ENCODE peak calls at places on chromosomes 1 and 21, in ten cellular contexts. One of them, this sample, is unnamed.

GRCh38 chr1:16991571-16991970 is 11.2 kb upstream of the MFAP2 start:
- DNase-seq in prostate gland: no peak
- DNase-seq in GM23338: no peak
- DNase-seq in upper lobe of left lung: no peak
- DNase-seq in stomach: no peak
- DNase-seq in K562: no peak
- DNase-seq in suprapubic skin: no peak
- DNase-seq in Panc1: no peak
- DNase-seq in HCT116: no peak
- DNase-seq in transverse colon: no peak
- DNase-seq in this sample: no peak

GRCh38 chr21:28111151-28111619 is 881.5 kb downstream of the LTN1 start:
- DNase-seq in prostate gland: no peak
- DNase-seq in GM23338: no peak
- DNase-seq in upper lobe of left lung: peak; percentile 20
- DNase-seq in stomach: no peak
- DNase-seq in K562: no peak
- DNase-seq in suprapubic skin: peak; percentile 79
- DNase-seq in Panc1: no peak
- DNase-seq in HCT116: no peak
- DNase-seq in transverse colon: peak; percentile 39
- DNase-seq in this sample: no peak

GRCh38 chr1:93815738-93816110 is 63.3 kb downstream of the DNTTIP2 start:
- DNase-seq in prostate gland: no peak
- DNase-seq in GM23338: no peak
- DNase-seq in upper lobe of left lung: no peak
- DNase-seq in stomach: no peak
- DNase-seq in K562: no peak
- DNase-seq in suprapubic skin: no peak
- DNase-seq in Panc1: no peak
- DNase-seq in HCT116: no peak
- DNase-seq in transverse colon: no peak
- DNase-seq in this sample: peak; percentile 5

GRCh38 chr1:230681599-230681998 is 32.3 kb downstream of the AGT start:
- DNase-seq in prostate gland: peak; percentile 53
- DNase-seq in GM23338: no peak
- DNase-seq in upper lobe of left lung: no peak
- DNase-seq in stomach: no peak
- DNase-seq in K562: peak; percentile 83
- DNase-seq in suprapubic skin: no peak
- DNase-seq in Panc1: peak; percentile 2
- DNase-seq in HCT116: peak; percentile 62
- DNase-seq in transverse colon: no peak
- DNase-seq in this sample: no peak

GRCh38 chr21:44752701-44753235 is 41.4 kb upstream of the TSPEAR start:
- DNase-seq in prostate gland: peak; percentile 41
- DNase-seq in GM23338: no peak
- DNase-seq in upper lobe of left lung: no peak
- DNase-seq in stomach: no peak
- DNase-seq in K562: no peak
- DNase-seq in suprapubic skin: no peak
- DNase-seq in Panc1: no peak
- DNase-seq in HCT116: peak; percentile 39
- DNase-seq in transverse colon: no peak
- DNase-seq in this sample: no peak

GRCh38 chr1:184499626-184500025 is 112.8 kb downstream of the C1orf21 start:
- DNase-seq in prostate gland: no peak
- DNase-seq in GM23338: no peak
- DNase-seq in upper lobe of left lung: no peak
- DNase-seq in stomach: no peak
- DNase-seq in K562: no peak
- DNase-seq in suprapubic skin: no peak
- DNase-seq in Panc1: no peak
- DNase-seq in HCT116: no peak
- DNase-seq in transverse colon: no peak
- DNase-seq in this sample: no peak

GRCh38 chr21:35352066-35352770 is 303.1 kb upstream of the RUNX1 start:
- DNase-seq in prostate gland: no peak
- DNase-seq in GM23338: no peak
- DNase-seq in upper lobe of left lung: no peak
- DNase-seq in stomach: no peak
- DNase-seq in K562: no peak
- DNase-seq in suprapubic skin: no peak
- DNase-seq in Panc1: no peak
- DNase-seq in HCT116: no peak
- DNase-seq in transverse colon: no peak
- DNase-seq in this sample: peak; percentile 91

GRCh38 chr1:82491301-82491986 is 690.7 kb downstream of the ADGRL2 start:
- DNase-seq in prostate gland: no peak
- DNase-seq in GM23338: no peak
- DNase-seq in upper lobe of left lung: no peak
- DNase-seq in stomach: no peak
- DNase-seq in K562: no peak
- DNase-seq in suprapubic skin: no peak
- DNase-seq in Panc1: no peak
- DNase-seq in HCT116: no peak
- DNase-seq in transverse colon: no peak
- DNase-seq in this sample: no peak

GRCh38 chr1:25797939-25798338 is 2.1 kb upstream of the SELENON start:
- DNase-seq in prostate gland: no peak
- DNase-seq in GM23338: peak; percentile 83
- DNase-seq in upper lobe of left lung: peak; percentile 52
- DNase-seq in stomach: peak; percentile 63
- DNase-seq in K562: peak; percentile 75
- DNase-seq in suprapubic skin: no peak
- DNase-seq in Panc1: no peak
- DNase-seq in HCT116: no peak
- DNase-seq in transverse colon: no peak
- DNase-seq in this sample: no peak

GRCh38 chr1:25795227-25795626 is 4.8 kb upstream of the SELENON start:
- DNase-seq in prostate gland: no peak
- DNase-seq in GM23338: no peak
- DNase-seq in upper lobe of left lung: no peak
- DNase-seq in stomach: no peak
- DNase-seq in K562: no peak
- DNase-seq in suprapubic skin: no peak
- DNase-seq in Panc1: no peak
- DNase-seq in HCT116: no peak
- DNase-seq in transverse colon: no peak
- DNase-seq in this sample: no peak

GRCh38 chr1:25794325-25794724 is 5.7 kb upstream of the SELENON start:
- DNase-seq in prostate gland: no peak
- DNase-seq in GM23338: no peak
- DNase-seq in upper lobe of left lung: no peak
- DNase-seq in stomach: no peak
- DNase-seq in K562: no peak
- DNase-seq in suprapubic skin: no peak
- DNase-seq in Panc1: no peak
- DNase-seq in HCT116: no peak
- DNase-seq in transverse colon: no peak
- DNase-seq in this sample: no peak

GRCh38 chr1:25796807-25797458 is 3.1 kb upstream of the SELENON start:
- DNase-seq in prostate gland: peak; percentile 87
- DNase-seq in GM23338: peak; percentile 95
- DNase-seq in upper lobe of left lung: peak; percentile 80
- DNase-seq in stomach: peak; percentile 91
- DNase-seq in K562: peak; percentile 88
- DNase-seq in suprapubic skin: no peak
- DNase-seq in Panc1: peak; percentile 43
- DNase-seq in HCT116: peak; percentile 67
- DNase-seq in transverse colon: peak; percentile 90
- DNase-seq in this sample: peak; percentile 96

GRCh38 chr1:25795955-25796806 is 3.8 kb upstream of the SELENON start:
- DNase-seq in prostate gland: peak; percentile 88
- DNase-seq in GM23338: no peak
- DNase-seq in upper lobe of left lung: peak; percentile 86
- DNase-seq in stomach: peak; percentile 70
- DNase-seq in K562: no peak
- DNase-seq in suprapubic skin: no peak
- DNase-seq in Panc1: no peak
- DNase-seq in HCT116: no peak
- DNase-seq in transverse colon: no peak
- DNase-seq in this sample: no peak
- H3K4me3 ChIP-seq in prostate gland: no peak overlapping the region
- H3K4me3 ChIP-seq in GM23338: no peak overlapping the region
- H3K4me3 ChIP-seq in upper lobe of left lung: no peak overlapping the region
- H3K4me3 ChIP-seq in stomach: no peak overlapping the region
- H3K4me3 ChIP-seq in K562: no peak overlapping the region
- H3K4me3 ChIP-seq in suprapubic skin: no peak overlapping the region
- H3K4me3 ChIP-seq in Panc1: no peak overlapping the region
- H3K4me3 ChIP-seq in HCT116: no peak overlapping the region
- H3K4me3 ChIP-seq in transverse colon: no peak overlapping the region
- H3K4me3 ChIP-seq in this sample: no peak overlapping the region

GRCh38 chr1:187871177-187871576 is 1042.4 kb downstream of the PLA2G4A start:
- DNase-seq in prostate gland: no peak
- DNase-seq in GM23338: no peak
- DNase-seq in upper lobe of left lung: no peak
- DNase-seq in stomach: no peak
- DNase-seq in K562: no peak
- DNase-seq in suprapubic skin: no peak
- DNase-seq in Panc1: no peak
- DNase-seq in HCT116: no peak
- DNase-seq in transverse colon: no peak
- DNase-seq in this sample: no peak

GRCh38 chr1:187877220-187877619 is 1048.5 kb downstream of the PLA2G4A start:
- DNase-seq in prostate gland: no peak
- DNase-seq in GM23338: no peak
- DNase-seq in upper lobe of left lung: no peak
- DNase-seq in stomach: no peak
- DNase-seq in K562: no peak
- DNase-seq in suprapubic skin: no peak
- DNase-seq in Panc1: no peak
- DNase-seq in HCT116: no peak
- DNase-seq in transverse colon: no peak
- DNase-seq in this sample: no peak

GRCh38 chr1:187872555-187872954 is 1043.8 kb downstream of the PLA2G4A start:
- DNase-seq in prostate gland: no peak
- DNase-seq in GM23338: no peak
- DNase-seq in upper lobe of left lung: no peak
- DNase-seq in stomach: no peak
- DNase-seq in K562: no peak
- DNase-seq in suprapubic skin: no peak
- DNase-seq in Panc1: no peak
- DNase-seq in HCT116: no peak
- DNase-seq in transverse colon: no peak
- DNase-seq in this sample: no peak

GRCh38 chr1:187878883-187879282 is 1050.1 kb downstream of the PLA2G4A start:
- DNase-seq in prostate gland: no peak
- DNase-seq in GM23338: no peak
- DNase-seq in upper lobe of left lung: no peak
- DNase-seq in stomach: no peak
- DNase-seq in K562: no peak
- DNase-seq in suprapubic skin: no peak
- DNase-seq in Panc1: no peak
- DNase-seq in HCT116: no peak
- DNase-seq in transverse colon: no peak
- DNase-seq in this sample: no peak

DNA sequence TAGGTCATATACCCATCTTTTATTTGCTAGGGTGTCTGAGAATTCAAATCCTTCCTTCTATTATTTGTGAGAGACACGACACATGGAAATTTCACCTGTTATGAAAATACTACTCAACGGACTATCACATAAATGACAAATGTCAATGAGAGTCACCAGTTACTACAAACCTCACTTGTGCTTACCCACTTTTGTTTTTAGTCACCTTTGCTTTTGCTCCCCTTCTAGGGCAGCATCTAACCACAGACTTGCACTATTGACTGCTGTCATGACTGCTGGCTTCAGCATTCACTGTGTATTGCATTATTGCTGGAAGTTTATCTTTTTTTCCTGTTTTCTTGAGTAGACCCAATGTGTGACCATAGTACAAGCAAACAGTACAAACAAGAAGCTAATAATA is 1048.0 kb downstream of the PLA2G4A start:
- DNase-seq in prostate gland: no peak
- DNase-seq in GM23338: no peak
- DNase-seq in upper lobe of left lung: no peak
- DNase-seq in stomach: no peak
- DNase-seq in K562: no peak
- DNase-seq in suprapubic skin: no peak
- DNase-seq in Panc1: no peak
- DNase-seq in HCT116: no peak
- DNase-seq in transverse colon: no peak
- DNase-seq in this sample: no peak
- TF ChIP-seq POLR2AphosphoS5 in prostate gland: no peak
- TF ChIP-seq POLR2AphosphoS5 in GM23338: no peak
- TF ChIP-seq POLR2AphosphoS5 in upper lobe of left lung: no peak
- TF ChIP-seq POLR2AphosphoS5 in stomach: no peak
- TF ChIP-seq POLR2AphosphoS5 in K562: no peak
- TF ChIP-seq POLR2AphosphoS5 in suprapubic skin: no peak
- TF ChIP-seq POLR2AphosphoS5 in Panc1: no peak
- TF ChIP-seq POLR2AphosphoS5 in HCT116: no peak
- TF ChIP-seq POLR2AphosphoS5 in transverse colon: no peak
- TF ChIP-seq POLR2AphosphoS5 in this sample: no peak

GRCh38 chr1:53956308-53957168 is 10.4 kb downstream of the LRRC42 start:
- DNase-seq in prostate gland: no peak
- DNase-seq in GM23338: no peak
- DNase-seq in upper lobe of left lung: no peak
- DNase-seq in stomach: no peak
- DNase-seq in K562: no peak
- DNase-seq in suprapubic skin: no peak
- DNase-seq in Panc1: no peak
- DNase-seq in HCT116: no peak
- DNase-seq in transverse colon: no peak
- DNase-seq in this sample: no peak
- H3K36me3 ChIP-seq in prostate gland: no peaks in the 10 kb centered on the region
- H3K36me3 ChIP-seq in GM23338: peaks cover 24% of the 10 kb centered on the region
- H3K36me3 ChIP-seq in upper lobe of left lung: peaks cover 41% of the 10 kb centered on the region
- H3K36me3 ChIP-seq in stomach: peaks cover 27% of the 10 kb centered on the region
- H3K36me3 ChIP-seq in K562: peaks cover 80% of the 10 kb centered on the region
- H3K36me3 ChIP-seq in suprapubic skin: peaks cover 49% of the 10 kb centered on the region
- H3K36me3 ChIP-seq in Panc1: peaks cover 21% of the 10 kb centered on the region
- H3K36me3 ChIP-seq in HCT116: peaks cover 28% of the 10 kb centered on the region
- H3K36me3 ChIP-seq in transverse colon: peaks cover 12% of the 10 kb centered on the region
- H3K36me3 ChIP-seq in this sample: peaks cover 63% of the 10 kb centered on the region

GRCh38 chr1:180920702-180921101 is 8.0 kb downstream of the KIAA1614 start:
- DNase-seq in prostate gland: no peak
- DNase-seq in GM23338: peak; percentile 46
- DNase-seq in upper lobe of left lung: no peak
- DNase-seq in stomach: no peak
- DNase-seq in K562: peak; percentile 50
- DNase-seq in suprapubic skin: no peak
- DNase-seq in Panc1: no peak
- DNase-seq in HCT116: no peak
- DNase-seq in transverse colon: no peak
- DNase-seq in this sample: no peak

GRCh38 chr1:180917306-180918065 is 4.8 kb downstream of the KIAA1614 start:
- DNase-seq in prostate gland: no peak
- DNase-seq in GM23338: peak; percentile 59
- DNase-seq in upper lobe of left lung: no peak
- DNase-seq in stomach: no peak
- DNase-seq in K562: no peak
- DNase-seq in suprapubic skin: no peak
- DNase-seq in Panc1: no peak
- DNase-seq in HCT116: peak; percentile 12
- DNase-seq in transverse colon: no peak
- DNase-seq in this sample: no peak

GRCh38 chr1:180920193-180920592 is 7.5 kb downstream of the KIAA1614 start:
- DNase-seq in prostate gland: no peak
- DNase-seq in GM23338: no peak
- DNase-seq in upper lobe of left lung: no peak
- DNase-seq in stomach: no peak
- DNase-seq in K562: no peak
- DNase-seq in suprapubic skin: no peak
- DNase-seq in Panc1: no peak
- DNase-seq in HCT116: no peak
- DNase-seq in transverse colon: no peak
- DNase-seq in this sample: no peak

GRCh38 chr1:180918519-180918918 is 5.8 kb downstream of the KIAA1614 start:
- DNase-seq in prostate gland: no peak
- DNase-seq in GM23338: no peak
- DNase-seq in upper lobe of left lung: no peak
- DNase-seq in stomach: no peak
- DNase-seq in K562: peak; percentile 64
- DNase-seq in suprapubic skin: no peak
- DNase-seq in Panc1: no peak
- DNase-seq in HCT116: no peak
- DNase-seq in transverse colon: no peak
- DNase-seq in this sample: no peak

DNA sequence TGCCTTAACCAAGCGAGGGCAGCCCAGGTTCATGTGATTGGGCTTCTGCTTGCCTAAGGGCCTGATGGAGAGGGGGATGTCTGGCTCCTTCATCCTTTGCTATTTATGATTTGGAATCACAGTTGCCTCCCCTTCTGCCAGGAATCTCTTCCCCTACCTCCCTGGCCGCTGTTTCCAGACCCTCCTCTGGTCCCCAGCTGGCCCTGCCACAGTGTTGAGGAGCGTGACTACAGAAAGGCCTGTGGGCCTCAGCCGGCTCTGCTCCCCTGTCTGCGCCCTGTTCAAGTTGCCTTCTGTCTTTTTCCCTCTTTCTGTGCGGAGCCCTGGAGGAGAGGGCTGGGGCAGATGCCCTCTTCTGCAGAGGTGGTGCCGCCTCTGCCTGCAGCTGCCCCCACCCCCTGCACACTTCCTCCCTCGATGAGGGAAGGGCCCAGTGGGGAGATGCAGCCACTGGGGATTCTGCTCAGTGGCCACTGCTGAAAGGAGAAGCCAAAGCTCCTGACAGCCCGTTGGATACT is 6.5 kb downstream of the KIAA1614 start:
- DNase-seq in prostate gland: no peak
- DNase-seq in GM23338: no peak
- DNase-seq in upper lobe of left lung: no peak
- DNase-seq in stomach: no peak
- DNase-seq in K562: no peak
- DNase-seq in suprapubic skin: no peak
- DNase-seq in Panc1: no peak
- DNase-seq in HCT116: no peak
- DNase-seq in transverse colon: no peak
- DNase-seq in this sample: no peak
- H3K4me3 ChIP-seq in prostate gland: no peak overlapping the region
- H3K4me3 ChIP-seq in GM23338: no peak overlapping the region
- H3K4me3 ChIP-seq in upper lobe of left lung: no peak overlapping the region
- H3K4me3 ChIP-seq in stomach: no peak overlapping the region
- H3K4me3 ChIP-seq in K562: no peak overlapping the region
- H3K4me3 ChIP-seq in suprapubic skin: no peak overlapping the region
- H3K4me3 ChIP-seq in Panc1: no peak overlapping the region
- H3K4me3 ChIP-seq in HCT116: no peak overlapping the region
- H3K4me3 ChIP-seq in transverse colon: no peak overlapping the region
- H3K4me3 ChIP-seq in this sample: no peak overlapping the region

This sample was measured in esophagus muscularis mucosa.